ENCODE peak calls at places on chromosome 2, in ten cellular contexts. I is T-helper 1 cell, H is endothelial cell, K is kidney glomerular epithelial cell, Q is psoas muscle, W is amniotic stem cell, Y is tibial nerve, V is brain microvascular endothelial cell, R is C1 segment of cervical spinal cord, P is HTR-8/SVneo. L is an unnamed sample.

GRCh38 chr2:70753978-70754377 is 14.0 kb downstream of the ADD2 start:
- DNase-seq in I (no peak), H (no peak), K (no peak), Q (no peak), W (no peak), Y (no peak), V (no peak), R (no peak), P (no peak), L (no peak)

GRCh38 chr2:51511002-51511401 is 479.1 kb upstream of the NRXN1 start:
- DNase-seq in I (no peak), H (no peak), K (no peak), Q (no peak), W (no peak), Y (no peak), V (no peak), R (no peak), P (no peak), L (no peak)

GRCh38 chr2:10083692-10084566 is 3.7 kb upstream of the CYS1 start:
- DNase-seq in I (no peak), H (no peak), K (peak), Q (no peak), W (no peak), Y (no peak), V (no peak), R (no peak), P (no peak), L (no peak)

GRCh38 chr2:233938676-233939370 is 21.6 kb downstream of the TRPM8 start:
- DNase-seq in I (no peak), H (no peak), K (no peak), Q (no peak), W (no peak), Y (no peak), V (no peak), R (no peak), P (no peak), L (no peak)

GRCh38 chr2:197251163-197251562 is 59.4 kb downstream of the ANKRD44 start:
- DNase-seq in I (no peak), H (no peak), K (no peak), Q (no peak), W (no peak), Y (no peak), V (no peak), R (no peak), P (no peak), L (no peak)

GRCh38 chr2:70123051-70123828 is 36.0 kb downstream of the PCBP1 start:
- DNase-seq in I (no peak), H (no peak), K (no peak), Q (peak), W (no peak), Y (peak), V (no peak), R (peak), P (peak), L (no peak)

GRCh38 chr2:50729306-50730105 is 302.4 kb downstream of the NRXN1 start:
- DNase-seq in I (no peak), H (no peak), K (no peak), Q (no peak), W (no peak), Y (no peak), V (no peak), R (no peak), P (no peak), L (no peak)

GRCh38 chr2:29477186-29477585 is 362.0 kb downstream of the CLIP4 start:
- DNase-seq in I (no peak), H (no peak), K (no peak), Q (no peak), W (no peak), Y (no peak), V (no peak), R (no peak), P (no peak), L (no peak)

GRCh38 chr2:142426064-142426463 is 295.2 kb upstream of the LRP1B start:
- DNase-seq in I (no peak), H (no peak), K (no peak), Q (no peak), W (no peak), Y (no peak), V (no peak), R (no peak), P (no peak), L (no peak)

GRCh38 chr2:173159794-173160463 is 84.3 kb downstream of the MAP3K20 start:
- DNase-seq in I (no peak), H (no peak), K (peak), Q (peak), W (peak), Y (peak), V (peak), R (no peak), P (peak), L (no peak)

GRCh38 chr2:20451346-20451745 is 4.5 kb downstream of the RHOB start:
- DNase-seq in I (no peak), H (no peak), K (peak), Q (no peak), W (no peak), Y (no peak), V (peak), R (no peak), P (no peak), L (no peak)

GRCh38 chr2:216245391-216245790 is 126.9 kb downstream of the MARCHF4 start:
- DNase-seq in I (no peak), H (no peak), K (no peak), Q (no peak), W (no peak), Y (no peak), V (no peak), R (no peak), P (no peak), L (no peak)

GRCh38 chr2:153299217-153299616 is 179.3 kb downstream of the RPRM start:
- DNase-seq in I (no peak), H (no peak), K (no peak), Q (no peak), W (no peak), Y (no peak), V (no peak), R (no peak), P (no peak), L (no peak)

GRCh38 chr2:152525277-152525838 is 190.4 kb downstream of the FMNL2 start:
- DNase-seq in I (no peak), H (no peak), K (peak), Q (peak), W (no peak), Y (no peak), V (peak), R (no peak), P (peak), L (peak)

GRCh38 chr2:25257032-25257455 is 84.7 kb downstream of the DNMT3A start:
- DNase-seq in I (no peak), H (peak), K (no peak), Q (no peak), W (no peak), Y (no peak), V (peak), R (no peak), P (no peak), L (peak)

GRCh38 chr2:102736174-102736606 is 25.6 kb upstream of the TMEM182 start:
- DNase-seq in I (no peak), H (peak), K (peak), Q (no peak), W (no peak), Y (no peak), V (peak), R (no peak), P (peak), L (no peak)

GRCh38 chr2:229564300-229564907 is 150.0 kb downstream of the DNER start:
- DNase-seq in I (no peak), H (no peak), K (no peak), Q (no peak), W (no peak), Y (no peak), V (no peak), R (no peak), P (no peak), L (no peak)

L was measured in HFF-Myc.